ENCODE peak calls at places on chromosome 19, in nine cellular contexts. F is PC-9, T is A549, P is fibroblast of lung, G is epithelial cell of esophagus, O is lower leg skin, C is ovary, Z is colonic mucosa, K is IMR-90. X is an unnamed sample.

GRCh38 chr19:55677572-55678028 is 2.6 kb downstream of the EPN1 start:
- DNase-seq in P (no peak), C (no peak), K (no peak), O (no peak), T (no peak), G (no peak), Z (no peak), F (no peak), X (no peak)

GRCh38 chr19:14479985-14480694 is 5.0 kb upstream of the PTGER1 start:
- DNase-seq in Z (no peak), C (no peak), G (peak; percentile 29), P (peak; percentile 22), T (peak; percentile 63), F (no peak), O (no peak), K (peak; percentile 20), X (no peak)

GRCh38 chr19:46850228-46851203 is at the start of gene AP2S1:
- DNase-seq in P (peak; percentile 98), G (peak; percentile 99), K (peak; percentile 99), T (peak; percentile 99), C (peak; percentile 95), F (peak; percentile 100), O (peak; percentile 99), Z (peak; percentile 98), X (peak; percentile 98)

GRCh38 chr19:8578642-8579265 is 1.5 kb upstream of the MYO1F start:
- DNase-seq in F (peak; percentile 55), O (peak; percentile 77), T (peak; percentile 69), P (peak; percentile 41), G (peak; percentile 27), C (peak; percentile 77), Z (peak; percentile 86), K (peak; percentile 53), X (peak; percentile 79)

GRCh38 chr19:8595651-8596050 is 14.9 kb downstream of the ADAMTS10 start:
- DNase-seq in O (no peak), K (no peak), Z (no peak), P (no peak), T (no peak), C (peak; percentile 47), G (no peak), F (no peak), X (no peak)

GRCh38 chr19:12195501-12195860 is 32.6 kb downstream of the ZNF136 start:
- DNase-seq in G (no peak), F (no peak), Z (no peak), P (peak; percentile 19), O (no peak), T (no peak), K (no peak), C (no peak), X (no peak)

GRCh38 chr19:17555929-17556813 is 722 bp downstream of the COLGALT1 start:
- DNase-seq in O (peak; percentile 49), P (peak; percentile 45), K (peak; percentile 44), G (peak; percentile 22), F (peak; percentile 79), T (peak; percentile 71), Z (peak; percentile 82), C (peak; percentile 63), X (peak; percentile 73)

GRCh38 chr19:23822735-23823134 is 64.0 kb upstream of the ZNF681 start:
- DNase-seq in O (no peak), C (no peak), G (peak; percentile 69), K (no peak), P (no peak), F (peak; percentile 96), T (no peak), Z (no peak), X (no peak)

GRCh38 chr19:324716-325115 is 19.9 kb downstream of the MIER2 start:
- DNase-seq in P (no peak), G (no peak), O (no peak), T (no peak), Z (no peak), C (no peak), K (no peak), F (no peak), X (no peak)

GRCh38 chr19:46944918-46945628 is 74.6 kb upstream of the NPAS1 start:
- DNase-seq in F (no peak), G (no peak), O (peak; percentile 31), K (peak; percentile 70), P (peak; percentile 70), C (peak; percentile 38), Z (peak; percentile 53), T (no peak), X (peak; percentile 34)

DNA sequence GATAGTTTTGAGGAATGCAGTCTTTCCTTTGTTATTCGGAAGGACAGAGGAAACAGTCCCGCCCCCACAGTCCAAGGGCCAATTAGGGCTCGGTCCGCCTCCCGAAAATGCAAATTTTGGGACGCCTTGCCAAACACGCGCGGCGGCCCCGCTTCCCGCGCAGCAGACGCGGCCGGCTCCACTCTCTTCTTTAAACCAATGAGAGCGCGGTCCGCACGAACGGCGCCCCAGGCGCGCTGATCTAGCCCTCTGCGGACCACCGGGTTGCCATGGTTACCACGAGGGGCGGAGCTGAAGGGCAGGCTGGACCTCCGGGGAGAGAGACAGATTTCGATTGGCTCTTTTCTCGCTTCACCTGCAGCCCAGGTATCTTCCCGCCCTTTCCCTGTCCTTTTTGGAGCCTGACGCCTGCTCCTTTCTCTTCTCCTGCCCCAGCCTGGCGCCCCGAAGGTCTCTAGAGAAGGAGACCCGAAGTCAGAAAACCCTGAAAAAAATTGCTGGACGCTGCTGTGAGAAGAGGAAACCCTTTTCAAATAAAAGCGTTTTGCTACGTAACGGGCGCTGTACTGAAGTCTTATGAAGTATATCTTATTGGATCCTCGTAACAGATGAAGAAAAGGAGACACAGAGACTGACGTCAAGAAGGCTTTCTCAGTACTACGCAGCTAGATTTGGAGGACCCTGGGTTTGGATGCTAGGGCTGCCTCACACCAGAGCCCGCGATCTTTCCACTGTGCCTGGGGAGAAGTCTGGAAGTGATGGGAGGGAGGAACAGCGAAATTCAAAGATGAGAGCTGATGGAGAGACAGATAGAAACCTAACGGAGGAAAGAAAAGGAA is 2.0 kb downstream of the PTH2 start:
- DNase-seq in G (peak; percentile 58), C (no peak), P (peak; percentile 44), Z (peak; percentile 56), O (peak; percentile 34), K (peak; percentile 17), T (no peak), F (no peak), X (peak; percentile 64)
- H3K4me3 ChIP-seq in G (no peak overlapping the region), C (no peak overlapping the region), P (no peak overlapping the region), Z (peak overlapping the region; percentile 28), O (no peak overlapping the region), K (no peak overlapping the region), T (peak overlapping the region; percentile 21), F (no peak overlapping the region), X (no peak overlapping the region)

GRCh38 chr19:6250024-6250605 is 29.7 kb downstream of the MLLT1 start:
- DNase-seq in F (no peak), T (no peak), C (no peak), P (peak; percentile 89), O (no peak), G (no peak), K (peak; percentile 80), Z (no peak), X (no peak)

GRCh38 chr19:6248341-6248740 is 31.4 kb downstream of the MLLT1 start:
- DNase-seq in F (no peak), Z (no peak), K (no peak), G (no peak), C (no peak), O (no peak), T (no peak), P (no peak), X (no peak)

GRCh38 chr19:6250909-6251308 is 28.9 kb downstream of the MLLT1 start:
- DNase-seq in K (no peak), O (no peak), C (no peak), Z (no peak), G (no peak), P (no peak), F (no peak), T (no peak), X (no peak)

GRCh38 chr19:6248856-6249255 is 30.9 kb downstream of the MLLT1 start:
- DNase-seq in F (no peak), P (no peak), Z (no peak), K (no peak), O (no peak), C (no peak), T (no peak), G (no peak), X (no peak)

DNA sequence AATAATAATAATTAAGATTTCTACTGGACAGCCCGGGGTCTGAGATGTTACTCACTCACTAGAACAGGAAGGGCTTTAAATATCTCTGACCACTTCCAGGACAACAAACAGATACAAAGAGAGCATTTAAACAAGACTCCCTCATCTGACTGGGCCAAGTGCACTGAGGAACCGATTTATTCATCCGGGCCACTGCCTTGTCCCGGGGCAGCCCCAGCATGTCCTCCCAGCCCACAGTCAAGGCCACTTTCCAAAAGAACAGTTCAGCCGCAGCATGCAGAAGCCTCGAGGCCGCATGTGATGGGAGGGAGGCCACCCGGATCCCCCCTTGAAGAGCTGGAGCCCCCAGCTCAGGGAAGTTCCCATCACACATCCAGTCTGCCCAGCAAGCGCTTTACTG is 30.5 kb downstream of the MLLT1 start:
- DNase-seq in C (no peak), O (no peak), P (peak; percentile 51), Z (no peak), K (peak; percentile 49), T (no peak), G (no peak), F (no peak), X (peak; percentile 25)
- H3K4me3 ChIP-seq in C (no peak overlapping the region), O (no peak overlapping the region), P (no peak overlapping the region), Z (no peak overlapping the region), K (no peak overlapping the region), T (no peak overlapping the region), G (no peak overlapping the region), F (no peak overlapping the region), X (no peak overlapping the region)

GRCh38 chr19:49801966-49802661 is 11.0 kb downstream of the FUZ start:
- DNase-seq in P (peak; percentile 84), O (peak; percentile 73), F (no peak), Z (peak; percentile 79), T (peak; percentile 77), G (peak; percentile 66), C (peak; percentile 97), K (peak; percentile 86), X (no peak)
- H3K4me3 ChIP-seq in P (peak overlapping the region; percentile 36), O (no peak overlapping the region), F (no peak overlapping the region), Z (peak overlapping the region; percentile 19), T (no peak overlapping the region), G (peak overlapping the region; percentile 10), C (peak overlapping the region; percentile 35), K (peak overlapping the region; percentile 48), X (no peak overlapping the region)

DNA sequence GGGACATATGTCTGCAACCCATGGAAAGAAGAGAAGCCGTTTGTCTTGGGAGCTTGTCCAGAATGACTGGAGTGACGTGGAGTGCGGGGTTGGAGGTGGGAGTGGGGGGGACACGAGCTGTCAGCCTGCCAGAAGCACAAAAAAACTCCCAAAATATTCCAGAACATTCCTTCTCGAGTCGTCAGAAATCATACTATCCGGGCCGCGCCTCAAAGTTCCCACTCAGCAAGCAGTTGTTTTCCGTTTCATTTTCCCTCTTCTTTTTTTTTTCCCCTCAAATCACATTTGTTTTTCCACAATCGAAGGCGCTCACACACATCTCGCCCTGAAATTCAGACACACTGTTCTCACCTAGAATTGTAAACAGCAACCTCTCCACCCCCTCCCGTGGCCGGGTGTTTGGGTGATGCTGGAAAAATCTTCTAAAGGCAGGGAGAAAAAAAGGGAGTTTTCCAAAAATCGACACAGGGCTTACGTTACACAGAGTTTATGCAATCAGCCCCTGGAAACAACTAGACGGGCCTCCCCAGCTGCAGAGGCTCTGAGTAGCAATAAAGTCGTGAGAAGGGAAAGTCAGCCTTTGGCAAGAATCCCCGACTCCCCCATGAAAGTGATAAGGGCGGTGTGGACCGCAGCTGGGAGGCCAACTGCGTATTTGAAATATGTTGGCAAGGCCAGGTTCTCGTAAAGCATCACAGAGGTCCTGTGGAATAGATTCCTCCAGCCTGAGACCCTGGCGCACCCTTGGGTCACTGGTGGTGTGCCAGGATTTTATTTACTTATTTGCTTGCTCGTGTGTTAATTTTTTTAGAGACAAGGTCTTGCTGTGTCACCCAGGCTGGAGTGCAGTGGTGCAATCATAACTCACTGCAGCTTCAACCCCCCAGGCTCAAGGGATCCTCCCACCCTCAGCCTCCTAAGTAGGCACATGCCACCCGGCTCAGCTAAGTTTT is 31.2 kb upstream of the KLF2 start:
- DNase-seq in K (peak; percentile 99), F (peak; percentile 92), O (peak; percentile 75), P (peak; percentile 96), C (peak; percentile 90), T (peak; percentile 94), G (peak; percentile 8), Z (peak; percentile 68), X (peak; percentile 84)
- H3K4me3 ChIP-seq in K (peak overlapping the region; percentile 42), F (peak overlapping the region; percentile 22), O (no peak overlapping the region), P (peak overlapping the region; percentile 32), C (no peak overlapping the region), T (peak overlapping the region; percentile 3), G (no peak overlapping the region), Z (no peak overlapping the region), X (peak overlapping the region; percentile 18)

X was measured in SJSA1.